ENCODE peak calls at places on chromosome 17, in nine cellular contexts. One of them, this sample, is unnamed.

GRCh38 chr17:44610871-44611270 is 45.4 kb upstream of the MEIOC start:
- DNase-seq in HFF-Myc: no peak
- DNase-seq in fibroblast of the aortic adventitia: peak
- DNase-seq in BE2C: no peak
- DNase-seq in GM04504: no peak
- DNase-seq in globus pallidus: no peak
- DNase-seq in activated T-cell treated with anti-CD3 and anti-CD28 coated beads for 4 hours: no peak
- DNase-seq in pancreas: no peak
- DNase-seq in NCI-H69: no peak
- DNase-seq in this sample: no peak

GRCh38 chr17:50668838-50669581 is 34.3 kb downstream of the ABCC3 start:
- DNase-seq in GM04504: no peak
- DNase-seq in activated T-cell treated with anti-CD3 and anti-CD28 coated beads for 4 hours: no peak
- DNase-seq in HFF-Myc: no peak
- DNase-seq in globus pallidus: no peak
- DNase-seq in fibroblast of the aortic adventitia: no peak
- DNase-seq in pancreas: no peak
- DNase-seq in NCI-H69: no peak
- DNase-seq in BE2C: no peak
- DNase-seq in this sample: no peak

GRCh38 chr17:419073-419735 is 66.6 kb upstream of the RPH3AL start:
- DNase-seq in BE2C: no peak
- DNase-seq in HFF-Myc: no peak
- DNase-seq in activated T-cell treated with anti-CD3 and anti-CD28 coated beads for 4 hours: no peak
- DNase-seq in NCI-H69: no peak
- DNase-seq in pancreas: no peak
- DNase-seq in fibroblast of the aortic adventitia: no peak
- DNase-seq in GM04504: no peak
- DNase-seq in globus pallidus: no peak
- DNase-seq in this sample: no peak

GRCh38 chr17:57455063-57455914 is 199.0 kb downstream of the MSI2 start:
- DNase-seq in GM04504: no peak
- DNase-seq in fibroblast of the aortic adventitia: no peak
- DNase-seq in pancreas: no peak
- DNase-seq in activated T-cell treated with anti-CD3 and anti-CD28 coated beads for 4 hours: no peak
- DNase-seq in BE2C: no peak
- DNase-seq in NCI-H69: no peak
- DNase-seq in HFF-Myc: no peak
- DNase-seq in globus pallidus: peak
- DNase-seq in this sample: no peak

GRCh38 chr17:68955181-68955841 is at the start of gene ABCA8:
- DNase-seq in globus pallidus: peak
- DNase-seq in HFF-Myc: peak
- DNase-seq in BE2C: no peak
- DNase-seq in NCI-H69: no peak
- DNase-seq in activated T-cell treated with anti-CD3 and anti-CD28 coated beads for 4 hours: no peak
- DNase-seq in pancreas: no peak
- DNase-seq in GM04504: no peak
- DNase-seq in fibroblast of the aortic adventitia: peak
- DNase-seq in this sample: no peak

GRCh38 chr17:2688351-2689342 is 22.9 kb downstream of the CLUH start:
- DNase-seq in GM04504: no peak
- DNase-seq in fibroblast of the aortic adventitia: no peak
- DNase-seq in BE2C: no peak
- DNase-seq in globus pallidus: no peak
- DNase-seq in HFF-Myc: no peak
- DNase-seq in NCI-H69: no peak
- DNase-seq in pancreas: peak
- DNase-seq in activated T-cell treated with anti-CD3 and anti-CD28 coated beads for 4 hours: no peak
- DNase-seq in this sample: no peak

GRCh38 chr17:20968913-20969616 is 73.7 kb downstream of the USP22 start:
- DNase-seq in fibroblast of the aortic adventitia: no peak
- DNase-seq in NCI-H69: no peak
- DNase-seq in globus pallidus: no peak
- DNase-seq in pancreas: no peak
- DNase-seq in BE2C: no peak
- DNase-seq in activated T-cell treated with anti-CD3 and anti-CD28 coated beads for 4 hours: no peak
- DNase-seq in GM04504: no peak
- DNase-seq in HFF-Myc: no peak
- DNase-seq in this sample: no peak

GRCh38 chr17:42748202-42748905 is 3.5 kb upstream of the EZH1 start:
- DNase-seq in GM04504: no peak
- DNase-seq in fibroblast of the aortic adventitia: no peak
- DNase-seq in pancreas: no peak
- DNase-seq in NCI-H69: no peak
- DNase-seq in globus pallidus: no peak
- DNase-seq in BE2C: no peak
- DNase-seq in HFF-Myc: no peak
- DNase-seq in activated T-cell treated with anti-CD3 and anti-CD28 coated beads for 4 hours: no peak
- DNase-seq in this sample: no peak

GRCh38 chr17:27778193-27778592 is 22.1 kb downstream of the NOS2 start:
- DNase-seq in fibroblast of the aortic adventitia: peak
- DNase-seq in NCI-H69: no peak
- DNase-seq in HFF-Myc: no peak
- DNase-seq in GM04504: peak
- DNase-seq in BE2C: no peak
- DNase-seq in pancreas: no peak
- DNase-seq in globus pallidus: no peak
- DNase-seq in activated T-cell treated with anti-CD3 and anti-CD28 coated beads for 4 hours: no peak
- DNase-seq in this sample: no peak

GRCh38 chr17:6374271-6374691 is 60.6 kb downstream of the AIPL1 start:
- DNase-seq in GM04504: no peak
- DNase-seq in pancreas: no peak
- DNase-seq in globus pallidus: no peak
- DNase-seq in BE2C: no peak
- DNase-seq in activated T-cell treated with anti-CD3 and anti-CD28 coated beads for 4 hours: no peak
- DNase-seq in fibroblast of the aortic adventitia: no peak
- DNase-seq in HFF-Myc: no peak
- DNase-seq in NCI-H69: peak
- DNase-seq in this sample: no peak

GRCh38 chr17:53844476-53845107 is 21.9 kb downstream of the KIF2B start:
- DNase-seq in fibroblast of the aortic adventitia: no peak
- DNase-seq in HFF-Myc: no peak
- DNase-seq in NCI-H69: no peak
- DNase-seq in BE2C: no peak
- DNase-seq in pancreas: no peak
- DNase-seq in globus pallidus: no peak
- DNase-seq in GM04504: no peak
- DNase-seq in activated T-cell treated with anti-CD3 and anti-CD28 coated beads for 4 hours: no peak
- DNase-seq in this sample: no peak

GRCh38 chr17:63431939-63432804 is 13.9 kb downstream of the CYB561 start:
- DNase-seq in GM04504: peak
- DNase-seq in fibroblast of the aortic adventitia: peak
- DNase-seq in globus pallidus: no peak
- DNase-seq in NCI-H69: peak
- DNase-seq in pancreas: no peak
- DNase-seq in activated T-cell treated with anti-CD3 and anti-CD28 coated beads for 4 hours: no peak
- DNase-seq in HFF-Myc: no peak
- DNase-seq in BE2C: peak
- DNase-seq in this sample: no peak